ENCODE peak calls at places on chromosome 3, in ten cellular contexts. One of them, this sample, is unnamed.

GRCh38 chr3:22360197-22360596 is 609.2 kb upstream of the ZNF385D start:
- DNase-seq in left ventricle myocardium inferior: no peak
- DNase-seq in lower lobe of right lung: no peak
- DNase-seq in breast epithelium: no peak
- DNase-seq in gastrocnemius medialis: no peak
- DNase-seq in heart right ventricle: no peak
- DNase-seq in stomach: no peak
- DNase-seq in sigmoid colon: no peak
- DNase-seq in body of pancreas: no peak
- DNase-seq in ascending aorta: no peak
- DNase-seq in this sample: no peak

GRCh38 chr3:142180761-142181362 is 31.5 kb upstream of the TFDP2 start:
- DNase-seq in body of pancreas: peak; percentile 22
- DNase-seq in breast epithelium: no peak
- DNase-seq in stomach: peak; percentile 34
- DNase-seq in heart right ventricle: peak; percentile 15
- DNase-seq in sigmoid colon: no peak
- DNase-seq in ascending aorta: no peak
- DNase-seq in left ventricle myocardium inferior: peak; percentile 26
- DNase-seq in lower lobe of right lung: no peak
- DNase-seq in gastrocnemius medialis: no peak
- DNase-seq in this sample: no peak

GRCh38 chr3:128464188-128464587 is 2.5 kb downstream of the DNAJB8 start:
- DNase-seq in left ventricle myocardium inferior: no peak
- DNase-seq in lower lobe of right lung: no peak
- DNase-seq in stomach: no peak
- DNase-seq in breast epithelium: no peak
- DNase-seq in ascending aorta: no peak
- DNase-seq in body of pancreas: no peak
- DNase-seq in gastrocnemius medialis: no peak
- DNase-seq in sigmoid colon: no peak
- DNase-seq in heart right ventricle: no peak
- DNase-seq in this sample: no peak

GRCh38 chr3:25463850-25464418 is 35.9 kb downstream of the RARB start:
- DNase-seq in ascending aorta: no peak
- DNase-seq in breast epithelium: no peak
- DNase-seq in stomach: no peak
- DNase-seq in left ventricle myocardium inferior: no peak
- DNase-seq in lower lobe of right lung: no peak
- DNase-seq in gastrocnemius medialis: no peak
- DNase-seq in sigmoid colon: no peak
- DNase-seq in body of pancreas: no peak
- DNase-seq in heart right ventricle: no peak
- DNase-seq in this sample: no peak

GRCh38 chr3:70726966-70727365 is 414.5 kb upstream of the MDFIC2 start:
- DNase-seq in breast epithelium: no peak
- DNase-seq in heart right ventricle: no peak
- DNase-seq in sigmoid colon: no peak
- DNase-seq in gastrocnemius medialis: no peak
- DNase-seq in lower lobe of right lung: no peak
- DNase-seq in left ventricle myocardium inferior: no peak
- DNase-seq in body of pancreas: no peak
- DNase-seq in stomach: no peak
- DNase-seq in ascending aorta: no peak
- DNase-seq in this sample: no peak

GRCh38 chr3:35383719-35384555 is 255.4 kb upstream of the ARPP21 start:
- DNase-seq in gastrocnemius medialis: no peak
- DNase-seq in body of pancreas: no peak
- DNase-seq in breast epithelium: no peak
- DNase-seq in heart right ventricle: no peak
- DNase-seq in sigmoid colon: no peak
- DNase-seq in left ventricle myocardium inferior: no peak
- DNase-seq in lower lobe of right lung: no peak
- DNase-seq in stomach: no peak
- DNase-seq in ascending aorta: no peak
- DNase-seq in this sample: no peak

GRCh38 chr3:151282921-151283320 is 4.6 kb upstream of the P2RY14 start:
- DNase-seq in breast epithelium: no peak
- DNase-seq in body of pancreas: no peak
- DNase-seq in lower lobe of right lung: no peak
- DNase-seq in left ventricle myocardium inferior: no peak
- DNase-seq in stomach: no peak
- DNase-seq in sigmoid colon: no peak
- DNase-seq in heart right ventricle: no peak
- DNase-seq in ascending aorta: no peak
- DNase-seq in gastrocnemius medialis: no peak
- DNase-seq in this sample: no peak

GRCh38 chr3:40690696-40691597 is 166.2 kb downstream of the ZNF621 start:
- DNase-seq in body of pancreas: peak; percentile 14
- DNase-seq in ascending aorta: peak; percentile 37
- DNase-seq in gastrocnemius medialis: peak; percentile 71
- DNase-seq in left ventricle myocardium inferior: peak; percentile 81
- DNase-seq in sigmoid colon: peak; percentile 84
- DNase-seq in lower lobe of right lung: peak; percentile 75
- DNase-seq in breast epithelium: peak; percentile 92
- DNase-seq in heart right ventricle: peak; percentile 77
- DNase-seq in stomach: peak; percentile 88
- DNase-seq in this sample: no peak

GRCh38 chr3:180860180-180860858 is 52.2 kb upstream of the FXR1 start:
- DNase-seq in left ventricle myocardium inferior: no peak
- DNase-seq in breast epithelium: no peak
- DNase-seq in stomach: no peak
- DNase-seq in gastrocnemius medialis: no peak
- DNase-seq in lower lobe of right lung: no peak
- DNase-seq in heart right ventricle: no peak
- DNase-seq in body of pancreas: no peak
- DNase-seq in ascending aorta: no peak
- DNase-seq in sigmoid colon: no peak
- DNase-seq in this sample: no peak

GRCh38 chr3:186569779-186570095 is 783 bp upstream of the DNAJB11 start:
- DNase-seq in lower lobe of right lung: no peak
- DNase-seq in body of pancreas: no peak
- DNase-seq in breast epithelium: no peak
- DNase-seq in gastrocnemius medialis: no peak
- DNase-seq in stomach: no peak
- DNase-seq in heart right ventricle: no peak
- DNase-seq in left ventricle myocardium inferior: no peak
- DNase-seq in ascending aorta: no peak
- DNase-seq in sigmoid colon: no peak
- DNase-seq in this sample: no peak

GRCh38 chr3:184257083-184257915 is 4.1 kb downstream of the CAMK2N2 start:
- DNase-seq in gastrocnemius medialis: no peak
- DNase-seq in body of pancreas: no peak
- DNase-seq in sigmoid colon: no peak
- DNase-seq in heart right ventricle: no peak
- DNase-seq in lower lobe of right lung: no peak
- DNase-seq in ascending aorta: no peak
- DNase-seq in breast epithelium: no peak
- DNase-seq in stomach: no peak
- DNase-seq in left ventricle myocardium inferior: no peak
- DNase-seq in this sample: no peak

GRCh38 chr3:172673210-172673679 is 37.6 kb downstream of the NCEH1 start:
- DNase-seq in stomach: peak; percentile 73
- DNase-seq in body of pancreas: peak; percentile 47
- DNase-seq in heart right ventricle: peak; percentile 34
- DNase-seq in breast epithelium: no peak
- DNase-seq in sigmoid colon: peak; percentile 73
- DNase-seq in left ventricle myocardium inferior: peak; percentile 54
- DNase-seq in gastrocnemius medialis: peak; percentile 62
- DNase-seq in lower lobe of right lung: peak; percentile 73
- DNase-seq in ascending aorta: no peak
- DNase-seq in this sample: peak; percentile 66

GRCh38 chr3:112638327-112639020 is 2.5 kb downstream of the CCDC80 start:
- DNase-seq in heart right ventricle: peak; percentile 45
- DNase-seq in stomach: no peak
- DNase-seq in lower lobe of right lung: no peak
- DNase-seq in sigmoid colon: peak; percentile 73
- DNase-seq in body of pancreas: no peak
- DNase-seq in breast epithelium: no peak
- DNase-seq in gastrocnemius medialis: no peak
- DNase-seq in ascending aorta: no peak
- DNase-seq in left ventricle myocardium inferior: peak; percentile 39
- DNase-seq in this sample: no peak

GRCh38 chr3:9205345-9206143 is 43.9 kb downstream of the SRGAP3 start:
- DNase-seq in gastrocnemius medialis: no peak
- DNase-seq in heart right ventricle: no peak
- DNase-seq in body of pancreas: no peak
- DNase-seq in breast epithelium: no peak
- DNase-seq in left ventricle myocardium inferior: no peak
- DNase-seq in sigmoid colon: peak; percentile 3
- DNase-seq in lower lobe of right lung: no peak
- DNase-seq in stomach: no peak
- DNase-seq in ascending aorta: no peak
- DNase-seq in this sample: no peak

GRCh38 chr3:114892880-114893279 is 254.2 kb downstream of the ZBTB20 start:
- DNase-seq in gastrocnemius medialis: no peak
- DNase-seq in breast epithelium: no peak
- DNase-seq in left ventricle myocardium inferior: no peak
- DNase-seq in heart right ventricle: no peak
- DNase-seq in body of pancreas: peak; percentile 29
- DNase-seq in sigmoid colon: no peak
- DNase-seq in ascending aorta: no peak
- DNase-seq in stomach: no peak
- DNase-seq in lower lobe of right lung: no peak
- DNase-seq in this sample: no peak

GRCh38 chr3:119562307-119562961 is 3.0 kb upstream of the CD80 start:
- DNase-seq in body of pancreas: no peak
- DNase-seq in stomach: no peak
- DNase-seq in ascending aorta: no peak
- DNase-seq in gastrocnemius medialis: no peak
- DNase-seq in lower lobe of right lung: no peak
- DNase-seq in heart right ventricle: no peak
- DNase-seq in sigmoid colon: no peak
- DNase-seq in breast epithelium: no peak
- DNase-seq in left ventricle myocardium inferior: no peak
- DNase-seq in this sample: no peak

GRCh38 chr3:157155591-157155990 is 4.4 kb downstream of the CCNL1 start:
- DNase-seq in lower lobe of right lung: no peak
- DNase-seq in sigmoid colon: no peak
- DNase-seq in body of pancreas: no peak
- DNase-seq in left ventricle myocardium inferior: no peak
- DNase-seq in gastrocnemius medialis: no peak
- DNase-seq in heart right ventricle: no peak
- DNase-seq in ascending aorta: no peak
- DNase-seq in breast epithelium: no peak
- DNase-seq in stomach: no peak
- DNase-seq in this sample: no peak
- H3K4me1 ChIP-seq in lower lobe of right lung: peaks cover 71% of the 10 kb centered on the region
- H3K4me1 ChIP-seq in sigmoid colon: peaks cover 4% of the 10 kb centered on the region
- H3K4me1 ChIP-seq in body of pancreas: peaks cover 56% of the 10 kb centered on the region
- H3K4me1 ChIP-seq in left ventricle myocardium inferior: peaks cover 81% of the 10 kb centered on the region
- H3K4me1 ChIP-seq in gastrocnemius medialis: peaks cover 52% of the 10 kb centered on the region
- H3K4me1 ChIP-seq in heart right ventricle: peaks cover 10% of the 10 kb centered on the region
- H3K4me1 ChIP-seq in ascending aorta: peaks cover 47% of the 10 kb centered on the region
- H3K4me1 ChIP-seq in breast epithelium: no peaks in the 10 kb centered on the region
- H3K4me1 ChIP-seq in stomach: peaks cover 80% of the 10 kb centered on the region
- H3K4me1 ChIP-seq in this sample: peaks cover 42% of the 10 kb centered on the region

DNA sequence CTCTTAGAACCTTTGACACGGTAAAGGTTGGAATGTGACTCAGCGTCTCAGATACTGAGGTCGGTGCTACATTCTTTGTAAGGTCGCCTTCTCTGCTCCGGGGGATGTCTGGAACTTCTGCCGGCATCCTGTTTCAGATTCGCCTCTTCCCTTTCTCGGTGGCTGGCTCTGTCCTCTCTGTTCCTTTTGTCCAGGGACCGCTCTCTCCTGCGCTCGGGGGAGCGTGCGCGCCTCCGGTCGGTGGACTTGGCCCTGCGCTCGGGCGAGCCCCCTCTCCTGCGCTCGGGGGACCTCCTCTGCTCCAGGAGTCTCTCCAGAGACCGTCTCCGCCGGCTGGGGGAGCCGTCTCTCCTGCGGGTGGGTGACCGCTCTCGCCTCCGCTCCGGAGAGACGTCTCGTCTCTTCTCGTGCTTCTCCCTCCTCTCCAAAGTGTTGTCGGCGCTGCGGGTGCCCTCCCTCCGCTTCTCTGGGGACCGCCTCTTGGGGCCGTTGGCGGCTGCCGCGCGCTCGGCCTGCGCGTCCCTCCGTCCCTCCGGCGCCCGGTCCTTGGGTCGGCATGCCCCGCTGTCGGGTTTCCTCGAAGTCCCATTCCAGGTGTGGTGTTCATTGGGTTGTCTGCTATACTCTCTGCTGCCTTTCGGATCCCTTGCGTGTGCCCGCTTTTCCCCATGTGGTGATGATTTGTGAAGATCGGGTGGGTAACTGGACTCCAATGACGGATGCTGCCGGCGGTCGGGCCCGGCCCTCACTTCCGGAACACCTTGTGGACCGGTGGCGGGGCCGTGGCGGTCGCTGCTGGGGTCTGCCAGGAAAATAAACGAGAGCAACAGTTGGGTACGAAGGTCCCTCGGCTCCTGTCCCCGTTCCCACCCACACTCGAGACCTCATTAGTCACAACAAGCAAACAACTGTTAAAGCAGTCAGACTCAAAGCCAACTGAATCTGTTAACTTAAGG is 668.8 kb upstream of the ADAMTS9 start:
- DNase-seq in breast epithelium: no peak
- DNase-seq in lower lobe of right lung: no peak
- DNase-seq in stomach: no peak
- DNase-seq in gastrocnemius medialis: no peak
- DNase-seq in heart right ventricle: peak; percentile 23
- DNase-seq in left ventricle myocardium inferior: no peak
- DNase-seq in body of pancreas: no peak
- DNase-seq in ascending aorta: no peak
- DNase-seq in sigmoid colon: no peak
- DNase-seq in this sample: peak; percentile 43
- H3K4me3 ChIP-seq in breast epithelium: no peak overlapping the region
- H3K4me3 ChIP-seq in lower lobe of right lung: peak overlapping the region; percentile 5
- H3K4me3 ChIP-seq in stomach: peak overlapping the region; percentile 31
- H3K4me3 ChIP-seq in gastrocnemius medialis: peak overlapping the region; percentile 28
- H3K4me3 ChIP-seq in heart right ventricle: peak overlapping the region; percentile 20
- H3K4me3 ChIP-seq in left ventricle myocardium inferior: peak overlapping the region; percentile 41
- H3K4me3 ChIP-seq in body of pancreas: no peak overlapping the region
- H3K4me3 ChIP-seq in ascending aorta: no peak overlapping the region
- H3K4me3 ChIP-seq in sigmoid colon: no peak overlapping the region
- H3K4me3 ChIP-seq in this sample: no peak overlapping the region

DNA sequence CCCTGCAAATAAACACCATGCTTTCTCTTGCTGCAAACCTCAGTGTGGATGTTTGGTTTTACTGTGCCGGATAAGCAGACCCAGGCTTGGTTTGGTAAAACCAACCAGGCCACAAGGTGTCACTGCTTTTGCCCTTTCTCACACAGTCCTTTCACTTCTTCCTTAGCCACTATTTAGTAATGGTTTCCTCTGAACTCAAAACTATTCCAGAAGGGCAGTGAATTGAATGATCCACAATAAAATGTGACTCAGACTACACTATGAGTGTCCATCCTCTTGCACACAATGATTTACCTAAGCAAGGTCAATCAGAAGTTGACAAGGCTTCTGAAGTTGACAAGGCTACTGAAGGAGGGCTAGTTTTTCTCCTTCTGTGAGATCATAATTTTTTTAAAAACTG is 552.4 kb upstream of the CCDC54 start:
- DNase-seq in stomach: no peak
- DNase-seq in lower lobe of right lung: no peak
- DNase-seq in left ventricle myocardium inferior: no peak
- DNase-seq in gastrocnemius medialis: no peak
- DNase-seq in ascending aorta: no peak
- DNase-seq in heart right ventricle: no peak
- DNase-seq in breast epithelium: no peak
- DNase-seq in sigmoid colon: no peak
- DNase-seq in body of pancreas: no peak
- DNase-seq in this sample: no peak
- TF ChIP-seq CTCF in stomach: no peak
- TF ChIP-seq CTCF in lower lobe of right lung: no peak
- TF ChIP-seq CTCF in left ventricle myocardium inferior: peak; percentile 60
- TF ChIP-seq CTCF in gastrocnemius medialis: no peak
- TF ChIP-seq CTCF in ascending aorta: peak; percentile 29
- TF ChIP-seq CTCF in heart right ventricle: peak; percentile 38
- TF ChIP-seq CTCF in breast epithelium: peak; percentile 17
- TF ChIP-seq CTCF in sigmoid colon: no peak
- TF ChIP-seq CTCF in body of pancreas: no peak
- TF ChIP-seq CTCF in this sample: peak; percentile 43

GRCh38 chr3:189780556-189781270 is 149.5 kb downstream of the TP63 start:
- DNase-seq in breast epithelium: no peak
- DNase-seq in lower lobe of right lung: no peak
- DNase-seq in ascending aorta: no peak
- DNase-seq in left ventricle myocardium inferior: no peak
- DNase-seq in gastrocnemius medialis: peak; percentile 92
- DNase-seq in heart right ventricle: no peak
- DNase-seq in sigmoid colon: no peak
- DNase-seq in stomach: no peak
- DNase-seq in body of pancreas: no peak
- DNase-seq in this sample: no peak
- H3K4me1 ChIP-seq in breast epithelium: no peaks in the 10 kb centered on the region
- H3K4me1 ChIP-seq in lower lobe of right lung: no peaks in the 10 kb centered on the region
- H3K4me1 ChIP-seq in ascending aorta: no peaks in the 10 kb centered on the region
- H3K4me1 ChIP-seq in left ventricle myocardium inferior: no peaks in the 10 kb centered on the region
- H3K4me1 ChIP-seq in gastrocnemius medialis: peaks cover 30% of the 10 kb centered on the region
- H3K4me1 ChIP-seq in heart right ventricle: no peaks in the 10 kb centered on the region
- H3K4me1 ChIP-seq in sigmoid colon: no peaks in the 10 kb centered on the region
- H3K4me1 ChIP-seq in stomach: no peaks in the 10 kb centered on the region
- H3K4me1 ChIP-seq in body of pancreas: no peaks in the 10 kb centered on the region
- H3K4me1 ChIP-seq in this sample: no peaks in the 10 kb centered on the region

This sample was measured in RWPE2.